ENCODE peak calls at places on chromosome 22, in six cellular contexts. P is cardiac muscle cell; F is SJSA1; X is effector memory CD4-positive, alpha-beta T cell; Q is breast epithelium; W is HL-60. M is an unnamed sample.

GRCh38 chr22:20423636-20424511 is 13.8 kb downstream of the SCARF2 start:
- DNase-seq in P (no peak), F (peak; percentile 15), X (no peak), Q (peak; percentile 30), W (no peak), M (peak; percentile 62)

GRCh38 chr22:44410396-44411056 is 87.5 kb downstream of the RTL6 start:
- DNase-seq in P (no peak), F (no peak), X (no peak), Q (no peak), W (no peak), M (no peak)

GRCh38 chr22:38034884-38035529 is 22.2 kb upstream of the PICK1 start:
- DNase-seq in P (no peak), F (no peak), X (no peak), Q (no peak), W (no peak), M (no peak)

GRCh38 chr22:33654173-33654890 is 265.9 kb downstream of the LARGE1 start:
- DNase-seq in P (no peak), F (no peak), X (no peak), Q (no peak), W (no peak), M (no peak)

GRCh38 chr22:29485448-29485847 is 5.4 kb downstream of the NEFH start:
- DNase-seq in P (no peak), F (no peak), X (no peak), Q (no peak), W (no peak), M (no peak)

GRCh38 chr22:18056802-18057474 is 20.9 kb upstream of the PEX26 start:
- DNase-seq in P (no peak), F (no peak), X (no peak), Q (no peak), W (no peak), M (no peak)

GRCh38 chr22:30872282-30873041 is 96.1 kb downstream of the MORC2 start:
- DNase-seq in P (no peak), F (no peak), X (no peak), Q (no peak), W (no peak), M (no peak)

GRCh38 chr22:44443641-44444235 is 54.3 kb downstream of the RTL6 start:
- DNase-seq in P (no peak), F (no peak), X (no peak), Q (no peak), W (no peak), M (no peak)

GRCh38 chr22:47171441-47172221 is 409.2 kb downstream of the TBC1D22A start:
- DNase-seq in P (no peak), F (no peak), X (no peak), Q (no peak), W (no peak), M (no peak)

GRCh38 chr22:38406617-38407016 is 48.4 kb downstream of the KCNJ4 start:
- DNase-seq in P (peak; percentile 50), F (no peak), X (no peak), Q (no peak), W (peak; percentile 93), M (no peak)

GRCh38 chr22:17808688-17809403 is 34.6 kb upstream of the BID start:
- DNase-seq in P (peak; percentile 24), F (no peak), X (no peak), Q (no peak), W (no peak), M (no peak)

GRCh38 chr22:41910599-41911291 is 4.1 kb downstream of the SHISA8 start:
- DNase-seq in P (peak; percentile 33), F (no peak), X (no peak), Q (no peak), W (no peak), M (peak; percentile 9)

GRCh38 chr22:19843857-19844422 is 10.7 kb downstream of the GNB1L start:
- DNase-seq in P (no peak), F (no peak), X (no peak), Q (no peak), W (no peak), M (no peak)

GRCh38 chr22:20439928-20440575 is 2.4 kb upstream of the SCARF2 start:
- DNase-seq in P (no peak), F (no peak), X (no peak), Q (no peak), W (no peak), M (no peak)

GRCh38 chr22:19629331-19629719 is 85.0 kb upstream of the SEPTIN5 start:
- DNase-seq in P (no peak), F (no peak), X (no peak), Q (no peak), W (no peak), M (no peak)

GRCh38 chr22:50271519-50271970 is 1.4 kb upstream of the MAPK11 start:
- DNase-seq in P (peak; percentile 78), F (peak; percentile 52), X (peak; percentile 25), Q (no peak), W (no peak), M (peak; percentile 38)

GRCh38 chr22:39016592-39016991 is 2.5 kb downstream of the APOBEC3C start:
- DNase-seq in P (no peak), F (no peak), X (no peak), Q (no peak), W (no peak), M (no peak)

GRCh38 chr22:33082221-33082620 is 24.0 kb upstream of the SYN3 start:
- DNase-seq in P (no peak), F (no peak), X (no peak), Q (no peak), W (no peak), M (no peak)

GRCh38 chr22:23218867-23219251 is 38.5 kb downstream of the BCR start:
- DNase-seq in P (peak; percentile 71), F (peak; percentile 78), X (no peak), Q (no peak), W (no peak), M (no peak)

GRCh38 chr22:27853404-27853803 is 51.8 kb upstream of the MN1 start:
- DNase-seq in P (peak; percentile 62), F (no peak), X (no peak), Q (no peak), W (peak; percentile 17), M (no peak)

GRCh38 chr22:47130883-47131610 is 368.6 kb downstream of the TBC1D22A start:
- DNase-seq in P (no peak), F (no peak), X (no peak), Q (no peak), W (no peak), M (no peak)

GRCh38 chr22:43008509-43008908 is 6.4 kb downstream of the PACSIN2 start:
- DNase-seq in P (no peak), F (no peak), X (no peak), Q (no peak), W (no peak), M (no peak)

GRCh38 chr22:42960146-42960509 is 54.8 kb downstream of the PACSIN2 start:
- DNase-seq in P (no peak), F (no peak), X (no peak), Q (peak; percentile 19), W (no peak), M (no peak)

GRCh38 chr22:37212174-37212906 is at the start of gene SSTR3:
- DNase-seq in P (peak; percentile 48), F (no peak), X (no peak), Q (no peak), W (no peak), M (no peak)

GRCh38 chr22:23534201-23534850 is 45.8 kb downstream of the IGLL1 start:
- DNase-seq in P (peak; percentile 51), F (no peak), X (no peak), Q (no peak), W (no peak), M (no peak)

GRCh38 chr22:44686873-44687600 is 15.0 kb upstream of the PRR5 start:
- DNase-seq in P (peak; percentile 81), F (peak; percentile 20), X (no peak), Q (no peak), W (no peak), M (no peak)

DNA sequence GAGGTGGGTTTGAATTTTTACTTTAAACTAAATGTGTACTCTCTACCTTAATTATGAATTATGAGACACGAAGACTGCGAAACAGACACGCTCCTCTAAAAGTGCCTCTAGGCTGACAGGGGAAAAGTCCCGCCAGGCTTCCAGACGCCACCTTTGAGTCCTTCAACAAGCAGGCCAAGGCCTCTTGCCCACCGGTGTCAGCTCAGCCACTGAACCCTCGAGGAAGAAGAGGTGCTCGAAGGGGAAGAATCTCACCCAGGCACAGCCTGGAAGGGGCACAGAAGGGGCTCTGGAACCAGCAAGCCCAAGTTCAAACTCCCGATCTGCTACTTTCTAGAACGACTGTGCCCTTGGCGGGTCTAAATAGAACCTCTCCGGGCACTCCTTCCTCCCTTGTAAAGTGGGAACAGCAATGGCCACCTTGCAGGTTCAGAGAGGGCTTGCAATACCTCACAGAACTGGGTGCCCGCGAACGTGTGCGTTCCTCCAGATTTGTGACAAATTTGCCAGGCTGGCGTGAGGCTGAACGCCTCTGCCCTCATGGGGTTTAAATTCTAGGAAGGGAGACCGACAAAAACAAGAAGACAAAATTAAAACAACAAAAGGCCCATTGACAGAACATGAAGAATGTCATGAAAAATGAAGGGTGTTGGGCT is 158.5 kb upstream of the GRK3 start:
- DNase-seq in P (no peak), F (no peak), X (no peak), Q (no peak), W (no peak), M (no peak)
- H3K27ac ChIP-seq in P (no peak overlapping the region), F (peak overlapping the region; percentile 80), X (peak overlapping the region; percentile 10), Q (peak overlapping the region; percentile 86), W (peak overlapping the region; percentile 70), M (peak overlapping the region; percentile 53)

GRCh38 chr22:24543068-24543675 is 11.8 kb downstream of the GUCD1 start:
- DNase-seq in P (no peak), F (no peak), X (no peak), Q (no peak), W (no peak), M (no peak)
- H3K27ac ChIP-seq in P (no peak overlapping the region), F (no peak overlapping the region), X (no peak overlapping the region), Q (peak overlapping the region; percentile 68), W (peak overlapping the region; percentile 63), M (peak overlapping the region; percentile 80)

DNA sequence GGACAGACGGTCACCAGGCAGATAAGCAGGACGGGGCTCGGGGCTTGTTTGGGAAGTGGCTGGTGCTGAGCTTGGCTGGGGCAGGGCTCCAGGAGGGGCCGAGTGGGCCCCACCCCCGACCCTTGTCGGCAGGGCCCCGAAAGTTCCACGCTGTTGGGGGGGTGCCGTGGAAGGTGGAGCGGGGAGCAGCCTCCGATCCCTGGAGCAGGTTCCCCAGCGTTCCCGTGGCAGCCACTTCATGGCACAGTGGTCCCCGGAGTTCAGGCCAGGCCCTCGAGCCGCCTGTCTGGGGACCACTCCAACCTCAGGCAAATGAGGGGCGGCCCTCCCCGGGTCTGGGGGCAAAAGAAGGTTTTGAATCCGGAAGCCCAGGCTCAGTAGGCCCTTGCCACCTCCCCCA is 46.7 kb upstream of the PPARA start:
- DNase-seq in P (no peak), F (no peak), X (no peak), Q (no peak), W (no peak), M (no peak)
- H3K27ac ChIP-seq in P (no peak overlapping the region), F (no peak overlapping the region), X (no peak overlapping the region), Q (peak overlapping the region; percentile 99), W (no peak overlapping the region), M (peak overlapping the region; percentile 93)

GRCh38 chr22:22210889-22211833 is 33.4 kb upstream of the VPREB1 start:
- DNase-seq in P (no peak), F (no peak), X (no peak), Q (peak; percentile 5), W (no peak), M (no peak)

GRCh38 chr22:22215659-22216449 is 28.7 kb upstream of the VPREB1 start:
- DNase-seq in P (no peak), F (no peak), X (no peak), Q (peak; percentile 2), W (no peak), M (no peak)

GRCh38 chr22:22214819-22215329 is 29.7 kb upstream of the VPREB1 start:
- DNase-seq in P (no peak), F (no peak), X (no peak), Q (peak; percentile 7), W (no peak), M (no peak)

GRCh38 chr22:22210375-22210774 is 34.2 kb upstream of the VPREB1 start:
- DNase-seq in P (peak; percentile 43), F (no peak), X (no peak), Q (no peak), W (no peak), M (no peak)

GRCh38 chr22:22213231-22213630 is 31.4 kb upstream of the VPREB1 start:
- DNase-seq in P (no peak), F (no peak), X (no peak), Q (no peak), W (no peak), M (no peak)
- H3K27ac ChIP-seq in P (no peak overlapping the region), F (no peak overlapping the region), X (no peak overlapping the region), Q (no peak overlapping the region), W (no peak overlapping the region), M (no peak overlapping the region)

M was measured in substantia nigra.